ENCODE peak calls at places on chromosomes 1 and 21, in five cellular contexts. One of them, this sample, is unnamed.

GRCh38 chr1:96362623-96363022 is 359.0 kb upstream of the PTBP2 start:
- DNase-seq in progenitor cell of endocrine pancreas: no peak
- DNase-seq in kidney epithelial cell: peak
- DNase-seq in keratinocyte: peak
- DNase-seq in type B pancreatic cell: no peak
- DNase-seq in this sample: no peak

GRCh38 chr21:26743524-26743923 is 101.7 kb downstream of the ADAMTS1 start:
- DNase-seq in type B pancreatic cell: no peak
- DNase-seq in progenitor cell of endocrine pancreas: no peak
- DNase-seq in kidney epithelial cell: no peak
- DNase-seq in keratinocyte: no peak
- DNase-seq in this sample: no peak

GRCh38 chr1:224720216-224720615 is 104.1 kb downstream of the CNIH3 start:
- DNase-seq in kidney epithelial cell: no peak
- DNase-seq in keratinocyte: no peak
- DNase-seq in type B pancreatic cell: no peak
- DNase-seq in progenitor cell of endocrine pancreas: no peak
- DNase-seq in this sample: no peak

GRCh38 chr1:6059866-6060265 is 14.2 kb downstream of the KCNAB2 start:
- DNase-seq in keratinocyte: no peak
- DNase-seq in progenitor cell of endocrine pancreas: no peak
- DNase-seq in kidney epithelial cell: no peak
- DNase-seq in type B pancreatic cell: no peak
- DNase-seq in this sample: no peak

GRCh38 chr1:234495231-234495990 is 16.4 kb upstream of the TARBP1 start:
- DNase-seq in keratinocyte: peak
- DNase-seq in type B pancreatic cell: no peak
- DNase-seq in kidney epithelial cell: peak
- DNase-seq in progenitor cell of endocrine pancreas: no peak
- DNase-seq in this sample: no peak

GRCh38 chr21:35265170-35265877 is 216.2 kb upstream of the RUNX1 start:
- DNase-seq in type B pancreatic cell: no peak
- DNase-seq in progenitor cell of endocrine pancreas: no peak
- DNase-seq in kidney epithelial cell: peak
- DNase-seq in keratinocyte: no peak
- DNase-seq in this sample: no peak

GRCh38 chr1:27547220-27548116 is 56.5 kb downstream of the AHDC1 start:
- DNase-seq in type B pancreatic cell: no peak
- DNase-seq in progenitor cell of endocrine pancreas: no peak
- DNase-seq in kidney epithelial cell: no peak
- DNase-seq in keratinocyte: no peak
- DNase-seq in this sample: no peak

GRCh38 chr1:167881069-167881468 is 32.9 kb downstream of the ADCY10 start:
- DNase-seq in type B pancreatic cell: no peak
- DNase-seq in keratinocyte: no peak
- DNase-seq in kidney epithelial cell: peak
- DNase-seq in progenitor cell of endocrine pancreas: no peak
- DNase-seq in this sample: no peak

GRCh38 chr1:77336730-77337129 is 54.9 kb downstream of the AK5 start:
- DNase-seq in kidney epithelial cell: no peak
- DNase-seq in keratinocyte: no peak
- DNase-seq in type B pancreatic cell: no peak
- DNase-seq in progenitor cell of endocrine pancreas: no peak
- DNase-seq in this sample: no peak

GRCh38 chr1:64744492-64745180 is at the start of gene RAVER2:
- DNase-seq in kidney epithelial cell: no peak
- DNase-seq in progenitor cell of endocrine pancreas: peak
- DNase-seq in type B pancreatic cell: peak
- DNase-seq in keratinocyte: no peak
- DNase-seq in this sample: peak

GRCh38 chr1:209787551-209787950 is 3.2 kb upstream of the C1orf74 start:
- DNase-seq in type B pancreatic cell: no peak
- DNase-seq in progenitor cell of endocrine pancreas: no peak
- DNase-seq in kidney epithelial cell: no peak
- DNase-seq in keratinocyte: no peak
- DNase-seq in this sample: no peak

GRCh38 chr1:192311281-192311680 is 5.5 kb upstream of the RGS21 start:
- DNase-seq in kidney epithelial cell: peak
- DNase-seq in progenitor cell of endocrine pancreas: no peak
- DNase-seq in keratinocyte: no peak
- DNase-seq in type B pancreatic cell: no peak
- DNase-seq in this sample: no peak

GRCh38 chr1:226110249-226111108 is 48.0 kb downstream of the H3-3A start:
- DNase-seq in keratinocyte: no peak
- DNase-seq in kidney epithelial cell: no peak
- DNase-seq in type B pancreatic cell: peak
- DNase-seq in progenitor cell of endocrine pancreas: peak
- DNase-seq in this sample: peak

GRCh38 chr1:226109829-226110248 is 47.3 kb downstream of the H3-3A start:
- DNase-seq in kidney epithelial cell: no peak
- DNase-seq in keratinocyte: no peak
- DNase-seq in progenitor cell of endocrine pancreas: peak
- DNase-seq in type B pancreatic cell: peak
- DNase-seq in this sample: peak

GRCh38 chr1:226104671-226105121 is 42.2 kb downstream of the H3-3A start:
- DNase-seq in type B pancreatic cell: no peak
- DNase-seq in keratinocyte: no peak
- DNase-seq in progenitor cell of endocrine pancreas: no peak
- DNase-seq in kidney epithelial cell: no peak
- DNase-seq in this sample: no peak

GRCh38 chr1:226108935-226109828 is 46.7 kb downstream of the H3-3A start:
- DNase-seq in keratinocyte: no peak
- DNase-seq in type B pancreatic cell: no peak
- DNase-seq in progenitor cell of endocrine pancreas: no peak
- DNase-seq in kidney epithelial cell: no peak
- DNase-seq in this sample: no peak

GRCh38 chr1:226107471-226108460 is 45.2 kb downstream of the H3-3A start:
- DNase-seq in keratinocyte: no peak
- DNase-seq in kidney epithelial cell: no peak
- DNase-seq in progenitor cell of endocrine pancreas: no peak
- DNase-seq in type B pancreatic cell: no peak
- DNase-seq in this sample: no peak
- TF ChIP-seq CTCF in keratinocyte: no peak
- TF ChIP-seq CTCF in kidney epithelial cell: no peak
- TF ChIP-seq CTCF in progenitor cell of endocrine pancreas: no peak
- TF ChIP-seq CTCF in type B pancreatic cell: no peak
- TF ChIP-seq CTCF in this sample: no peak

DNA sequence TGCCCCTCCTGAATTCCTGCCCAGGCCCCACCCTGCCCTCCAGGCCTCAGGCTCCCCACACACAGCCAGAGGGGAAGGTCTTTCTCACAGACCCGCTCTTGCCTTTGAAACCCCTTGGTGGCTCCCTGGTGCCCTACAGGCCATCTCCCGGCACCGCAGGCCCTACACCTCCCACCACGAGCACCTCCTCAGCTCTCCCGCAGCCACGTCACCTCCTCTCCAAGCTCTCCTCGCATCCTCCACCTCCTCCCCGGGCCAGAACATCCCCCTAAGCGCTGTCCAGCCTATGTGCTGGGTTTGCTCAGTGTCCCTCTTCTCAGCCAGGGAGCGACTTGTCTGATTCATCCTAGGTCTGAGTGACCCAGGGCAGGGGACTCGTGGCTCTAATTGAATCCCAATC is 66.4 kb downstream of the DMRTB1 start:
- DNase-seq in keratinocyte: no peak
- DNase-seq in progenitor cell of endocrine pancreas: no peak
- DNase-seq in kidney epithelial cell: no peak
- DNase-seq in type B pancreatic cell: no peak
- DNase-seq in this sample: peak
- TF ChIP-seq CTCF in keratinocyte: no peak
- TF ChIP-seq CTCF in progenitor cell of endocrine pancreas: peak
- TF ChIP-seq CTCF in kidney epithelial cell: no peak
- TF ChIP-seq CTCF in type B pancreatic cell: peak
- TF ChIP-seq CTCF in this sample: no peak

GRCh38 chr1:16986596-16987361 is 6.4 kb upstream of the MFAP2 start:
- DNase-seq in keratinocyte: no peak
- DNase-seq in kidney epithelial cell: no peak
- DNase-seq in type B pancreatic cell: no peak
- DNase-seq in progenitor cell of endocrine pancreas: no peak
- DNase-seq in this sample: peak
- TF ChIP-seq CTCF in keratinocyte: peak
- TF ChIP-seq CTCF in kidney epithelial cell: peak
- TF ChIP-seq CTCF in type B pancreatic cell: peak
- TF ChIP-seq CTCF in progenitor cell of endocrine pancreas: peak
- TF ChIP-seq CTCF in this sample: peak

GRCh38 chr1:156500847-156501686 is 492 bp upstream of the MEF2D start:
- DNase-seq in type B pancreatic cell: peak
- DNase-seq in kidney epithelial cell: peak
- DNase-seq in keratinocyte: peak
- DNase-seq in progenitor cell of endocrine pancreas: peak
- DNase-seq in this sample: peak
- TF ChIP-seq CTCF in type B pancreatic cell: peak
- TF ChIP-seq CTCF in kidney epithelial cell: peak
- TF ChIP-seq CTCF in keratinocyte: peak
- TF ChIP-seq CTCF in progenitor cell of endocrine pancreas: peak
- TF ChIP-seq CTCF in this sample: peak

DNA sequence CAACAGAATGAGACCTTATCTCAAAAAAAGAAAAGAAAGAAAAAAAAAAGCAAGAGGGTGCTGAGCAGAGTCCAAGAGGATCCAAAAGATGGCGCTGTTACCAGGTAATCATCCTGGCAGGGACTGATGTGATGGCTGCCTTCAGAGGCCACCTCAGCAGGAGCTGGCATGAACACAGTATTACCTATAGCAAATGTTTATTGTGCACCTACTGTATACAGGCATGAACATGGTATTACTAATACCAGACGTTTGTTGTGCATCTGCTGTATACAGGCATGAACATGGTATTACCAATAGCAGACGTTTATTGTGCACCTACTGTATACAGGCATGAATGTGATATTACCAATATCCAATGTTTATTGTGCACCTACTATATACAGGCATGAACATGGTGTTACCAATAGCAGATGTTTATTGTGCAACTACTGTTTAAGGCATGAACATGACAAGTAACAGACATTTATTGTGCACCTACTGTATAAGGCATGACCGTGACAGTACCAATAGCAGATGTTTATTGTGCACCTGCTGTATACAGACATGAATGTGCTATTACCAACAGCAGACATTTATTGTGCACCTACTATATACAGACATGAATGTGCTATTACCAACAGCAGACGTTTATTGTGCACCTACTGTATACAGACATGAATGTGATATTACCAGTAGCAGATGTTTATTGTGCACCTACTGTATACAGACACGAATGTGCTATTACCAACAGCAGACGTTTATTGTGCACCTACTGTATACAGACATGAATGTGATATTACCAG is 115.1 kb upstream of the TMEM51 start:
- DNase-seq in progenitor cell of endocrine pancreas: no peak
- DNase-seq in type B pancreatic cell: no peak
- DNase-seq in keratinocyte: no peak
- DNase-seq in kidney epithelial cell: no peak
- DNase-seq in this sample: no peak
- TF ChIP-seq CTCF in progenitor cell of endocrine pancreas: peak
- TF ChIP-seq CTCF in type B pancreatic cell: peak
- TF ChIP-seq CTCF in keratinocyte: peak
- TF ChIP-seq CTCF in kidney epithelial cell: peak
- TF ChIP-seq CTCF in this sample: peak

GRCh38 chr1:154937051-154937987 is 800 bp upstream of the PMVK start:
- DNase-seq in kidney epithelial cell: peak
- DNase-seq in type B pancreatic cell: peak
- DNase-seq in keratinocyte: peak
- DNase-seq in progenitor cell of endocrine pancreas: peak
- DNase-seq in this sample: peak
- TF ChIP-seq CTCF in kidney epithelial cell: peak
- TF ChIP-seq CTCF in type B pancreatic cell: peak
- TF ChIP-seq CTCF in keratinocyte: peak
- TF ChIP-seq CTCF in progenitor cell of endocrine pancreas: no peak
- TF ChIP-seq CTCF in this sample: peak

DNA sequence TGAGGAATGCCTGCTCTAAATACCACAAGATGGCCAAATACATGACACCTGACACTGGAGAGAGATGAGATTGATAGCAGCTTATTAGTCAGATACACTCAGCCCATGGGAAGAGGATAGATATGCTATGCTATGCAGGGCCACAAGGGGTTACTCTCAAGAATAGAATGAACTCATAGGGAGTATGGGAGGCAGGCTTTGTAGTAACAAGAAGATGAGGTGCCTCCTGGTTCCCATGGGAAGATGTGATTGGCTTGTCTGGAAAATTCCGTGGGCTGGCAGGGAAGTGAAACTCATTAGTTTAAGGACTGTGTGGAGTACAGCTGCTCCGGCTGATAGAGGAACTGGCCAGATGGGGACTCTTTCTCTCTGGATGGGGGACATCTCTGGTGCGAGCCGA is 16.5 kb downstream of the CCDC30 start:
- DNase-seq in kidney epithelial cell: no peak
- DNase-seq in progenitor cell of endocrine pancreas: no peak
- DNase-seq in type B pancreatic cell: no peak
- DNase-seq in keratinocyte: no peak
- DNase-seq in this sample: peak
- TF ChIP-seq CTCF in kidney epithelial cell: no peak
- TF ChIP-seq CTCF in progenitor cell of endocrine pancreas: no peak
- TF ChIP-seq CTCF in type B pancreatic cell: peak
- TF ChIP-seq CTCF in keratinocyte: peak
- TF ChIP-seq CTCF in this sample: peak

This sample was measured in glutamatergic neuron.